ENCODE peak calls at places on chromosome 12, in four cellular contexts. Q is pancreas, S is NB4, L is psoas muscle. U is an unnamed sample.

GRCh38 chr12:20489645-20490044 is 121.3 kb downstream of the PDE3A start:
- DNase-seq in Q (no peak), S (no peak), L (no peak), U (no peak)

GRCh38 chr12:122458105-122459035 is 35.9 kb upstream of the CLIP1 start:
- DNase-seq in L (no peak), Q (no peak), S (no peak), U (no peak)

GRCh38 chr12:47844264-47845020 is 24.7 kb upstream of the HDAC7 start:
- DNase-seq in L (peak; percentile 52), Q (no peak), S (no peak), U (no peak)

GRCh38 chr12:46677749-46678148 is 148.0 kb downstream of the SLC38A4 start:
- DNase-seq in Q (no peak), L (no peak), S (peak; percentile 52), U (no peak)

GRCh38 chr12:50734409-50735263 is 29.3 kb upstream of the ATF1 start:
- DNase-seq in Q (no peak), S (peak; percentile 63), L (no peak), U (no peak)

GRCh38 chr12:99804715-99805114 is 157.2 kb downstream of the GARIN6 start:
- DNase-seq in L (no peak), S (no peak), Q (no peak), U (no peak)

GRCh38 chr12:109732321-109733305 is 19.0 kb downstream of the FAM222A start:
- DNase-seq in S (no peak), L (peak; percentile 4), Q (peak; percentile 32), U (peak; percentile 38)

GRCh38 chr12:53978477-53979356 is 4.0 kb upstream of the HOTAIR start:
- DNase-seq in S (no peak), L (no peak), Q (peak; percentile 9), U (no peak)

GRCh38 chr12:62767506-62767905 is 167.4 kb downstream of the PPM1H start:
- DNase-seq in L (no peak), Q (no peak), S (no peak), U (no peak)

GRCh38 chr12:10365716-10366433 is 24.0 kb downstream of the KLRK1 start:
- DNase-seq in Q (no peak), L (no peak), S (peak; percentile 25), U (no peak)

GRCh38 chr12:101204598-101205304 is 5.3 kb downstream of the SLC5A8 start:
- DNase-seq in L (no peak), S (no peak), Q (no peak), U (no peak)

GRCh38 chr12:101209319-101210302 is at the start of gene SLC5A8:
- DNase-seq in S (no peak), Q (peak; percentile 41), L (no peak), U (peak; percentile 81)

GRCh38 chr12:101207086-101207780 is 2.8 kb downstream of the SLC5A8 start:
- DNase-seq in Q (no peak), S (peak; percentile 23), L (no peak), U (no peak)
- TF ChIP-seq CTCF in Q (no peak), S (no peak), L (no peak), U (no peak)

DNA sequence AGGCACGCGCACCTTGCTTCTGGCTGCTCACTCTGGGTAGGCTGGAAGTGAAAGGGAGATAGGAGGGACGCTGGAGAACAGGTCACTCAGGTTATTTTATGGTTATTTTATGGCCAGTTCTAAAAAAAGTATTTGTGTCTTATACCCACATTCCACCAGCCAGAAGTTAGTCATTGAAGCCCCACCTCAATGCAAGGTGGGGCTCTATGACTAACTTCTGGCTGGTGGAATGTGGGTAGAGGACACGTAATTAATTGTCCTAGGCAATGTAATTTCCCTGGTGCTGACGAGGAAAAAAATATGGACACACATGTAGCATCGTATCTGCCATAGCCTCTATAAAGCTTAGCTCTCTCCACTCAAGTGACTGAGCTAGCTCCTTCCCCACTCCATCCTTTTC is 104.9 kb downstream of the PDZRN4 start:
- DNase-seq in S (no peak), L (no peak), Q (no peak), U (no peak)
- TF ChIP-seq CTCF in S (no peak), L (no peak), Q (no peak), U (no peak)

DNA sequence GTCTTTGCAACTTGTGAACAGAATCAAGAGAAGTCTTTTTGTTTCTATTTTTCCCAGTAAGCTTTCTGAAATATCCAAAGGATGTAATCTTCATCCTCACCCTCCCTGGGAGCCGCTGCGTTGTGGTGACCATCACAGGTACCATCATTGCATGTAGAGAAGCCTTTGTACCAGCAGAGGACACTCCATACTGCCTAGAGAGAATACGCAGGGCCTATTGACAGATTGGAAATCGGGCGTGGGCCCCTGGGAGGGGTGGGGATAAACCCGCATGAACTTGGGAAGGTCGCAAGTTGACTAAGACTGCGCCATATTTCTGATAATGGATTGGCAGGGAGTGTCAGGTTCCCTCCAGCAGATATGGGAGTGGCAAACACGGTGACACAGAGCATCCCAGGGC is 12.7 kb downstream of the KRT1 start:
- DNase-seq in Q (no peak), L (no peak), S (no peak), U (no peak)
- TF ChIP-seq CTCF in Q (no peak), L (no peak), S (no peak), U (peak; percentile 36)

DNA sequence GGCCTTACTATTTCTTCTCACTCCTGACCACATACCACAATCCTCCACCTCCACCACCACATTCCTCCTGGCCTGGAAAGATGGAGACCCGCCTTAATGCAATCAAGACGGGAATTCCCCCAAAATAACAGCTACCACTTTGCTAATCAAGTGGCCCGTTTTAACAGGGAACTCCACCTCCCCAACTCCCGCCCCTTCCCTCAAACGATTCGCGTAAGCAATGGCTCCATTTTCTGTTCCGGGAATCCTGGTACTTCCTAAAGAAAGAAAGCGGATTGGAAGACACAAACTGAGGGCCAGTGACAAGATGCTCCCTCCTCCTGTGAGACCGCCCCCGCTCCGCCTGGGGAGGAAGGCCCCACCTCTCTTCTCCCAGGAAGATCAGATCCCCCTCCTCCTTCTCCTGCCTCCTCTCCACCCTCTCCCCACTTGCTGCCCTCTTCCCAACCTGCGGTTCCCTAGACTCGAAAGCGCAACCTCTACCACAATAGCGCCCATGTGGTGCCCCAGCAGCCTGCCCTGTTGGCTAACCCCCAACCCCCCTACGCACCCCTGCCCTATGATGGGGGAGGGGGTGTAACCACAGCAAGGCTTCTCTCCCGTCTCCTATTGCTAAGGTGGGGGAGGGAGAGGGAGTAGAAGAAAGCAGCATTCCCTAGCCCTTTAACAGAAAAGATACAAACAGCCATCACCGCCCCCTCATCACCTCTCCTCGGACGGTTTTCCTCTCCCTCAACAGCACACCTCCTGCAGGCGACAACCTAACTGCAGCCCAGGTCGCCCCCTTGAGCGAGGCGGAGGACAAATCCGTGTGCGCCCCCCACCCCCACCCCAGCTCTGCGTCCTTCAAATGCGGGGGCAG is 777 bp downstream of the ARF3 start:
- DNase-seq in Q (no peak), S (peak; percentile 94), L (peak; percentile 83), U (peak; percentile 93)
- TF ChIP-seq CTCF in Q (no peak), S (no peak), L (no peak), U (peak; percentile 54)

DNA sequence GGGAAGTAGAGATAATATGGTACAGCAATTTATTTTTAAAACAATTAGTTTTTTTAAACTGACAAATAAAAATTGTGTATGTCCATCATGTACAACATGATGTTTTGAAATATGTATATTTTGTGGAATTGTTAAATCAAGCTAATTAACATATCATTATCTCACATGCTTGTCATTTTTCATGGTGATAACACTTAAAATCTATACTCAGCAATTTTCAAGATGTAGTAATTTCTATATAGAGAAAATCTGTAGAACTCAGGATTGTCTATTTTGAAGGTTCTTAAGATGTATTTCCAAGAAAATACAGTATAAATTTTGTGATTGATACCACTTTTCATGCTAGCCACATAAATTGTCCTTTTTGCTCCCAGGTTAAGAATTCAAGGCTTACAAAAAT is 247.1 kb downstream of the FBXL14 start:
- DNase-seq in S (no peak), Q (no peak), L (no peak), U (no peak)
- TF ChIP-seq CTCF in S (no peak), Q (no peak), L (no peak), U (no peak)